ENCODE peak calls at places on chromosomes 11 and 22, in nine cellular contexts. U, N, D, S, X, O, A, F and M are unnamed samples.

GRCh38 chr22:46652081-46652929 is 32.1 kb downstream of the GRAMD4 start:
- DNase-seq in D (no peak), S (peak; percentile 64), O (no peak), F (peak; percentile 44), U (no peak), A (no peak), X (no peak), N (no peak), M (no peak)

GRCh38 chr11:57277845-57278720 is 41.0 kb upstream of the APLNR start:
- DNase-seq in S (peak; percentile 78), D (peak; percentile 3), U (peak; percentile 65), O (no peak), A (peak; percentile 66), X (peak; percentile 30), N (peak; percentile 88), F (peak; percentile 90), M (no peak)

GRCh38 chr11:102346748-102347525 is at the start of gene BIRC2:
- DNase-seq in F (peak; percentile 91), A (peak; percentile 93), S (peak; percentile 98), U (peak; percentile 96), D (peak; percentile 94), X (peak; percentile 69), N (peak; percentile 89), O (peak; percentile 91), M (peak; percentile 96)

GRCh38 chr22:37509026-37509886 is 10.0 kb downstream of the CARD10 start:
- DNase-seq in U (no peak), D (no peak), F (no peak), A (no peak), O (no peak), S (no peak), X (no peak), N (no peak), M (no peak)

GRCh38 chr11:126857860-126858808 is 142.4 kb downstream of the KIRREL3 start:
- DNase-seq in N (no peak), U (no peak), A (peak; percentile 98), D (no peak), S (no peak), X (no peak), O (no peak), F (peak; percentile 52), M (no peak)

GRCh38 chr11:90256404-90257157 is 33.7 kb upstream of the CHORDC1 start:
- DNase-seq in U (no peak), F (no peak), S (no peak), A (no peak), X (no peak), D (no peak), O (no peak), N (no peak), M (no peak)

GRCh38 chr11:74311352-74311926 is at the start of gene P4HA3:
- DNase-seq in O (no peak), U (no peak), S (peak; percentile 86), N (no peak), F (peak; percentile 64), D (peak; percentile 15), X (peak; percentile 50), A (peak; percentile 46), M (peak; percentile 26)

GRCh38 chr11:14414470-14415461 is 55.8 kb upstream of the RRAS2 start:
- DNase-seq in X (no peak), O (peak; percentile 38), D (peak; percentile 24), F (peak; percentile 30), A (no peak), N (no peak), U (no peak), S (no peak), M (peak; percentile 57)

GRCh38 chr11:102007567-102008437 is 39.4 kb upstream of the CFAP300 start:
- DNase-seq in D (no peak), U (peak; percentile 42), N (peak; percentile 44), F (peak; percentile 71), S (no peak), X (peak; percentile 6), A (no peak), O (no peak), M (no peak)

GRCh38 chr22:35476341-35476740 is 64.3 kb upstream of the RASD2 start:
- DNase-seq in D (no peak), F (no peak), N (no peak), U (no peak), O (no peak), X (no peak), S (no peak), A (no peak), M (no peak)

GRCh38 chr22:23109441-23109978 is 32.3 kb downstream of the RSPH14 start:
- DNase-seq in N (no peak), U (no peak), O (no peak), S (no peak), X (no peak), D (no peak), A (no peak), F (no peak), M (no peak)

GRCh38 chr22:26043031-26043430 is 126.2 kb upstream of the SEZ6L start:
- DNase-seq in O (no peak), N (no peak), U (no peak), D (no peak), X (no peak), F (no peak), S (no peak), A (no peak), M (no peak)

GRCh38 chr22:20231499-20232236 is 36.5 kb downstream of the RTN4R start:
- DNase-seq in X (no peak), D (no peak), U (no peak), A (no peak), S (no peak), N (no peak), O (no peak), F (no peak), M (no peak)

GRCh38 chr11:3796796-3797328 is 492 bp downstream of the NUP98 start:
- DNase-seq in S (no peak), N (no peak), A (peak; percentile 52), F (no peak), U (no peak), O (no peak), X (no peak), D (no peak), M (no peak)